ENCODE peak calls at places on chromosomes 13 and 19, in nine cellular contexts. R is CD8-positive, alpha-beta T cell; W is psoas muscle; J is Calu3; G is lung; E is thoracic aorta; P is natural killer cell; Z is cardiac fibroblast; A is neural progenitor cell. M is an unnamed sample.

GRCh38 chr19:55018633-55019032 is 19.4 kb downstream of the GP6 start:
- DNase-seq in R (no peak), W (no peak), J (no peak), G (no peak), E (no peak), P (no peak), Z (no peak), A (no peak), M (no peak)

GRCh38 chr13:48532146-48532472 is 771 bp downstream of the RCBTB2 start:
- DNase-seq in R (no peak), W (no peak), J (no peak), G (no peak), E (no peak), P (peak; percentile 18), Z (peak; percentile 67), A (peak; percentile 63), M (no peak)

GRCh38 chr19:32809254-32809653 is 60.3 kb downstream of the SLC7A9 start:
- DNase-seq in R (no peak), W (no peak), J (no peak), G (no peak), E (no peak), P (no peak), Z (no peak), A (no peak), M (no peak)

GRCh38 chr19:40410030-40410389 is 3.2 kb downstream of the PRX start:
- DNase-seq in R (no peak), W (no peak), J (no peak), G (no peak), E (no peak), P (no peak), Z (no peak), A (peak; percentile 73), M (no peak)

GRCh38 chr13:29140277-29140676 is 320.1 kb downstream of the MTUS2 start:
- DNase-seq in R (no peak), W (no peak), J (no peak), G (no peak), E (peak; percentile 47), P (no peak), Z (peak; percentile 79), A (no peak), M (no peak)

GRCh38 chr13:111460548-111461444 is 140.4 kb downstream of the TEX29 start:
- DNase-seq in R (no peak), W (peak; percentile 26), J (peak; percentile 24), G (no peak), E (no peak), P (no peak), Z (peak; percentile 43), A (peak; percentile 80), M (peak; percentile 22)

GRCh38 chr13:64273780-64274179 is 2858.1 kb upstream of the PCDH20 start:
- DNase-seq in R (no peak), W (no peak), J (no peak), G (no peak), E (no peak), P (no peak), Z (no peak), A (no peak), M (no peak)

GRCh38 chr13:43414111-43414510 is 372.7 kb downstream of the ENOX1 start:
- DNase-seq in R (no peak), W (no peak), J (no peak), G (no peak), E (no peak), P (no peak), Z (no peak), A (no peak), M (no peak)

GRCh38 chr13:79423801-79424642 is 18.0 kb upstream of the RBM26 start:
- DNase-seq in R (no peak), W (no peak), J (no peak), G (no peak), E (no peak), P (no peak), Z (peak; percentile 77), A (peak; percentile 34), M (peak; percentile 27)

GRCh38 chr19:10191347-10191746 is 3.4 kb downstream of the DNMT1 start:
- DNase-seq in R (no peak), W (no peak), J (no peak), G (no peak), E (no peak), P (no peak), Z (peak; percentile 91), A (no peak), M (no peak)

GRCh38 chr19:10195199-10195519 is 406 bp upstream of the DNMT1 start:
- DNase-seq in R (no peak), W (no peak), J (no peak), G (no peak), E (no peak), P (no peak), Z (no peak), A (no peak), M (no peak)

GRCh38 chr19:10193666-10194499 is 870 bp downstream of the DNMT1 start:
- DNase-seq in R (no peak), W (no peak), J (no peak), G (no peak), E (no peak), P (no peak), Z (peak; percentile 41), A (no peak), M (peak; percentile 43)

GRCh38 chr19:10192922-10193321 is 1.8 kb downstream of the DNMT1 start:
- DNase-seq in R (no peak), W (no peak), J (no peak), G (no peak), E (no peak), P (no peak), Z (no peak), A (no peak), M (no peak)

DNA sequence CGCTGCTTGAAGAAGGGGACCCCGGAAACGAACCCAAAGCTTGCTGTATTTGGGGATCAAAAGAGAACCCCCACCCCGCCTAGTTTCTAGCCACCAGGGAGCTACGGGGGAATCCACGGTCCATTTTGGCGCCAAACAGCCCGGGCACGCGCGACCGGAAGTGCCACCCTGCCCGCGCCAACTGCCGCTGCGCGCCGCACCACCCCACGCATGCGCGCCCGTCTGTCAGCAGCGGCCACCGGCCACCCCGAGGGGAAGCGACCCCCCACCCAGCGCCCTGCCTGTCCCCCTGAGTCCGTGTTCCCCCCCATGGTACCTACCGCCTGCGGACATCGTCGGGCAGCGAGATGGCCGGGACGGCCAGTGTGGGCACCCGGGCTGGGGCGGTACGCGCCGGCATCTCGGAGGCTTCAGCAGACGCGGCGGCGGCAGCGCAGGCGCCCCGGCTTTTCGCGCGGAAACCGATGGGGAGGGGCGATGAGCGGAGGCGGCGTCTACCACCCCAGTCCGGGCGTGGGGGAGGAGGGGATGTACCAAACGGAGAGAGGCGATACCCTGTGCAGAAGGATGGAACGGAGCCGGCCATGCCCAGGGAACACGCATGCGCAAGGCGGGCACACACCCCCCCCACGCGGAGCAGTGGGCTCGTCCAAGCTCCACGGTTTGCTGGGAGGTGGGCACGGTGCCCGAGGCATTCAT is at the start of gene DNMT1:
- DNase-seq in R (peak; percentile 92), W (peak; percentile 94), J (peak; percentile 96), G (peak; percentile 97), E (peak; percentile 91), P (peak; percentile 92), Z (peak; percentile 98), A (peak; percentile 96), M (peak; percentile 99)
- TF ChIP-seq CTCF in R (no peak), W (no peak), J (no peak), G (no peak), E (no peak), P (no peak), Z (no peak), A (no peak), M (no peak)

GRCh38 chr19:7263521-7263920 is 30.7 kb downstream of the INSR start:
- DNase-seq in R (no peak), W (no peak), J (no peak), G (no peak), E (no peak), P (no peak), Z (no peak), A (no peak), M (no peak)

GRCh38 chr19:7264858-7265257 is 29.4 kb downstream of the INSR start:
- DNase-seq in R (no peak), W (no peak), J (no peak), G (no peak), E (no peak), P (no peak), Z (no peak), A (no peak), M (no peak)

GRCh38 chr19:7262470-7262869 is 31.7 kb downstream of the INSR start:
- DNase-seq in R (no peak), W (no peak), J (no peak), G (no peak), E (no peak), P (no peak), Z (no peak), A (peak; percentile 2), M (no peak)

GRCh38 chr19:7265963-7266362 is 28.3 kb downstream of the INSR start:
- DNase-seq in R (no peak), W (no peak), J (no peak), G (peak; percentile 61), E (no peak), P (no peak), Z (no peak), A (no peak), M (no peak)

DNA sequence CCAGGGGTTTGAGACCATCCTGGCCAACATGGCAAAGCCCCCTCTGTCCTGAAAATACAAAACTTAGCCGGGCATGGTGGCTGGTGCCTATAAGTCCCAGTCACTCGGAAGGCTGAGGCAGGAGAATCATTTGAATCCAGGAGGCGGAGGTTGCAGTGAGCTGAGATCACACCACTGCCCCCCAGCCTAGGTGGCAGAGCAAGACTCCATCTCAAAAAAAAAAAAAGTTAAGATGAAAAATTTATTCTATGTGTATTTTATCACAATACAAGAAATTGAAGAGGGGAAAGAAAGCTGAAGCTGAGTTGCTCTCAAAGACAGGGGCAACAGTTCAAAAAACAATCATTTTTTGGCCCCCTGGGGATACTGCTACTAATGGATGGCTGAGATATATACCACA is 31.1 kb downstream of the INSR start:
- DNase-seq in R (no peak), W (no peak), J (no peak), G (no peak), E (no peak), P (no peak), Z (no peak), A (no peak), M (no peak)
- TF ChIP-seq CTCF in R (no peak), W (no peak), J (no peak), G (no peak), E (no peak), P (no peak), Z (no peak), A (no peak), M (no peak)

DNA sequence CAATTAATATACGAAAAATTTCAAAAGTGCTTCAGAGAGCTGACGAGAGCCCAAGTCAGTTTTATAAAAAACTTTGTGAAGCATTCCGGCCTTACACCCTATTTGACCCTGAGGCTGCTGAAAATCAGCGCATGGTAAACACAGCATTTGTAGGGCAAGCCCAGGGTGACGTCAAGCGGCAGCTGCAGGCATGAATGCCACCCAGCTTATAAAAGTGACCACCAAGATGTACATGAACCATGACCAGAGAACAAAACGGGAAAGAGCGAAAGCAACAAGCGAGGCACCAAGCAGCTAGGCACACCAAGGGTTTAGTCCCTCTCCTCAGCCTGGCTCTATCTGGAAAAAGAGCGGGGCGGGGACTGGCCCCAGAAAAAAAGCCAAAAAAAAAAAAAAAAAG is 6.0 kb downstream of the SIGLEC11 start:
- DNase-seq in R (no peak), W (no peak), J (no peak), G (no peak), E (no peak), P (no peak), Z (no peak), A (no peak), M (no peak)
- TF ChIP-seq CTCF in R (no peak), W (no peak), J (no peak), G (no peak), E (no peak), P (no peak), Z (no peak), A (no peak), M (no peak)

GRCh38 chr13:102571075-102571474 is 25.7 kb upstream of the TPP2 start:
- DNase-seq in R (no peak), W (no peak), J (no peak), G (no peak), E (no peak), P (no peak), Z (no peak), A (no peak), M (no peak)
- TF ChIP-seq CTCF in R (no peak), W (no peak), J (no peak), G (no peak), E (no peak), P (no peak), Z (no peak), A (peak; percentile 24), M (no peak)

M was measured in GM20000.